ENCODE peak calls at places on chromosomes 4 and X, in ten cellular contexts. P is fibroblast of mammary gland, A is lower leg skin, U is GM06990, C is GM10248, W is AG04449, F is endothelial cell, J is pancreas, K is upper lobe of right lung, D is left lung. G is an unnamed sample.

GRCh38 chr4:186934841-186935443 is 211.3 kb upstream of the FAT1 start:
- DNase-seq in P (no peak), D (no peak), K (no peak), U (no peak), F (no peak), W (no peak), A (no peak), J (no peak), C (no peak), G (no peak)

GRCh38 chrX:29869837-29870236 is 345.5 kb upstream of the MAGEB2 start:
- DNase-seq in W (no peak), U (no peak), K (no peak), J (no peak), C (no peak), P (no peak), A (no peak), F (no peak), D (no peak), G (no peak)

GRCh38 chrX:19204623-19205022 is 82.4 kb upstream of the ADGRG2 start:
- DNase-seq in A (no peak), D (no peak), U (no peak), F (no peak), C (no peak), J (no peak), K (no peak), W (no peak), P (peak; percentile 70), G (no peak)

GRCh38 chrX:153766098-153766817 is 2.2 kb downstream of the PLXNB3 start:
- DNase-seq in J (peak; percentile 7), A (no peak), U (peak; percentile 13), C (no peak), P (peak; percentile 66), F (no peak), K (peak; percentile 54), W (peak; percentile 3), D (peak; percentile 58), G (peak; percentile 79)

GRCh38 chrX:22097295-22097694 is 65.2 kb downstream of the PHEX start:
- DNase-seq in P (peak; percentile 96), A (peak; percentile 21), K (no peak), F (no peak), U (no peak), W (no peak), D (no peak), J (no peak), C (no peak), G (no peak)

GRCh38 chr4:134552063-134552462 is 350.5 kb upstream of the PABPC4L start:
- DNase-seq in K (no peak), D (no peak), P (no peak), J (no peak), U (no peak), F (no peak), C (no peak), W (no peak), A (no peak), G (no peak)

GRCh38 chrX:101530944-101531343 is 19.4 kb upstream of the ARMCX1 start:
- DNase-seq in J (no peak), D (no peak), K (no peak), W (no peak), P (no peak), F (no peak), A (no peak), U (no peak), C (no peak), G (no peak)

GRCh38 chr4:12724520-12724919 is 759.6 kb downstream of the RAB28 start:
- DNase-seq in F (no peak), J (no peak), P (peak; percentile 4), C (no peak), W (no peak), U (no peak), K (no peak), A (no peak), D (no peak), G (no peak)

GRCh38 chrX:130172127-130172834 is 519 bp downstream of the RAB33A start:
- DNase-seq in A (no peak), C (no peak), P (no peak), J (no peak), K (no peak), U (no peak), D (no peak), W (no peak), F (no peak), G (peak; percentile 7)

GRCh38 chr4:87188063-87188462 is 32.4 kb downstream of the KLHL8 start:
- DNase-seq in U (no peak), D (no peak), F (no peak), P (peak; percentile 34), K (no peak), J (no peak), C (no peak), A (no peak), W (peak; percentile 16), G (no peak)

GRCh38 chr4:94358101-94358500 is 15.5 kb upstream of the HPGDS start:
- DNase-seq in C (no peak), P (no peak), F (no peak), J (no peak), W (no peak), A (no peak), K (no peak), U (no peak), D (no peak), G (no peak)

GRCh38 chr4:158170691-158171455 is 2.0 kb downstream of the GASK1B start:
- DNase-seq in F (no peak), J (peak; percentile 16), K (peak; percentile 78), A (peak; percentile 41), P (peak; percentile 63), W (no peak), U (peak; percentile 11), D (peak; percentile 86), C (peak; percentile 29), G (peak; percentile 45)

GRCh38 chr4:189785257-189785656 is 155.4 kb upstream of the FRG1 start:
- DNase-seq in D (no peak), P (no peak), J (no peak), U (no peak), C (no peak), F (no peak), W (no peak), A (no peak), K (no peak), G (no peak)

GRCh38 chrX:17397074-17397473 is 22.1 kb downstream of the NHS start:
- DNase-seq in J (no peak), F (no peak), W (no peak), U (no peak), A (no peak), D (no peak), C (no peak), K (no peak), P (peak; percentile 42), G (no peak)

DNA sequence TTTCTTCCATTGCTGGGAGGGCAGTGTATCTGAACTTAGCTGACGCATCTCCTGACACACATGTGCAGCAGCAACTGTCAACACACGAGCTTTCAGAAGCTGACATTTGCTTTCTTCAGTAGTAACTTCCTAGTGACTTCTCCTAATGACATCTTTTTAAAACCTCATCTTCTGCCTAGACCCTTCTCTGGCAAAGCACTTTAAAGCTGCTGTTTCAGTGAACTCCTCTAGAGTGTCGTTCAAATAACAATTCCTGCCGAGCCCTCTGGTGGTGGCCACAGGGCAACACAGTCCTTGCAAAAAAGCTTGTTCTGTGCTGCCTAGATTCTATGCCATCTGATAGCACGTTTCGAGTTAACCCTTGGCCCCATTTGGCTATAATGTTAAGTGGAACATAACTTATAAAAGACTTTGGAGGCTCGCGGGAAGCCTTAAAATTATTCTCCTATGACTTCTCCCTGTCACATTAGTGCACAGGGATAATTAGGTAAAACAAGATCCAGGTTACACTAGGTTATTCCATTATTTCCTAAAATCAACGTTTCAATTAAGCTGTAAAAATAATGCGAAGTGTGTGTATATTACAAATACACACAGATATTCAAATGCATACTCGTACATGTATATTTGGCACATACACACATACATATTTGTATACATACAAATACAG is 2340.8 kb downstream of the PCDH7 start:
- DNase-seq in U (no peak), F (peak; percentile 68), W (no peak), P (peak; percentile 66), J (peak; percentile 43), A (no peak), K (no peak), C (no peak), D (no peak), G (peak; percentile 10)
- TF ChIP-seq CTCF in U (peak; percentile 45), F (peak; percentile 90), W (peak; percentile 77), P (peak; percentile 89), J (peak; percentile 19), A (no peak), K (peak; percentile 63), C (peak; percentile 15), D (peak; percentile 46), G (peak; percentile 40)

GRCh38 chr4:78168029-78168428 is 110.9 kb downstream of the FRAS1 start:
- DNase-seq in K (no peak), U (no peak), F (no peak), W (no peak), A (no peak), J (no peak), D (no peak), C (no peak), P (no peak), G (no peak)

GRCh38 chr4:78174931-78175330 is 117.8 kb downstream of the FRAS1 start:
- DNase-seq in K (no peak), C (no peak), W (no peak), D (no peak), F (no peak), J (no peak), U (no peak), A (no peak), P (no peak), G (no peak)

GRCh38 chr4:78167510-78167909 is 110.4 kb downstream of the FRAS1 start:
- DNase-seq in W (no peak), D (no peak), U (no peak), P (no peak), K (no peak), A (no peak), F (no peak), J (no peak), C (no peak), G (no peak)

GRCh38 chr4:78169728-78170127 is 112.6 kb downstream of the FRAS1 start:
- DNase-seq in J (no peak), K (no peak), C (no peak), A (no peak), U (no peak), W (no peak), F (no peak), P (no peak), D (no peak), G (no peak)

GRCh38 chr4:78171482-78171881 is 114.4 kb downstream of the FRAS1 start:
- DNase-seq in C (no peak), A (no peak), U (no peak), J (no peak), D (no peak), W (no peak), K (no peak), P (no peak), F (no peak), G (no peak)
- TF ChIP-seq CTCF in C (no peak), A (no peak), U (no peak), J (no peak), D (no peak), W (no peak), K (no peak), P (no peak), F (no peak), G (no peak)

GRCh38 chr4:154254999-154255398 is 236.6 kb downstream of the DCHS2 start:
- DNase-seq in F (no peak), C (no peak), A (no peak), K (no peak), J (no peak), D (no peak), W (no peak), U (no peak), P (no peak), G (no peak)
- TF ChIP-seq CTCF in F (no peak), C (no peak), A (no peak), K (no peak), J (no peak), D (no peak), W (no peak), U (peak; percentile 4), P (peak; percentile 6), G (no peak)

GRCh38 chrX:15930585-15930984 is 76.0 kb upstream of the AP1S2 start:
- DNase-seq in F (no peak), D (no peak), K (no peak), U (peak; percentile 24), W (no peak), C (peak; percentile 25), P (peak; percentile 58), J (no peak), A (no peak), G (no peak)
- TF ChIP-seq CTCF in F (no peak), D (no peak), K (no peak), U (peak; percentile 42), W (peak; percentile 17), C (peak; percentile 25), P (peak; percentile 36), J (no peak), A (no peak), G (no peak)